ENCODE peak calls at places on chromosomes 7 and 10, in seven cellular contexts. N, M, T, P, O, X and Q are unnamed samples. For H3K4me1, the result is how much of the 10 kb centered on the place peaks cover.

GRCh38 chr7:79341902-79342301 is 111.6 kb downstream of the MAGI2 start:
- DNase-seq in N (no peak), M (no peak), T (no peak), P (no peak), O (no peak), X (no peak), Q (no peak)

GRCh38 chr10:62650411-62650810 is 154.1 kb upstream of the ADO start:
- DNase-seq in N (no peak), M (no peak), T (no peak), P (no peak), O (no peak), X (no peak), Q (no peak)

GRCh38 chr7:50246551-50246950 is 58.0 kb upstream of the IKZF1 start:
- DNase-seq in N (no peak), M (no peak), T (no peak), P (no peak), O (peak), X (no peak), Q (no peak)

GRCh38 chr7:5082806-5083205 is 37.1 kb downstream of the RBAK start:
- DNase-seq in N (no peak), M (no peak), T (no peak), P (no peak), O (no peak), X (no peak), Q (no peak)

GRCh38 chr10:30359373-30360206 is 10.5 kb upstream of the MTPAP start:
- DNase-seq in N (peak), M (peak), T (peak), P (peak), O (peak), X (peak), Q (peak)

GRCh38 chr10:11699546-11700097 is 42.6 kb upstream of the ECHDC3 start:
- DNase-seq in N (no peak), M (no peak), T (no peak), P (no peak), O (no peak), X (no peak), Q (no peak)

GRCh38 chr7:98970031-98970615 is 91.8 kb downstream of the TRRAP start:
- DNase-seq in N (no peak), M (no peak), T (no peak), P (no peak), O (no peak), X (no peak), Q (no peak)

GRCh38 chr7:26156454-26157365 is 4.7 kb downstream of the NFE2L3 start:
- DNase-seq in N (peak), M (peak), T (no peak), P (peak), O (peak), X (no peak), Q (no peak)

GRCh38 chr10:6119962-6120361 is 31.1 kb downstream of the RBM17 start:
- DNase-seq in N (no peak), M (no peak), T (no peak), P (peak), O (no peak), X (no peak), Q (no peak)

GRCh38 chr7:134184767-134185166 is 57.6 kb downstream of the LRGUK start:
- DNase-seq in N (no peak), M (peak), T (no peak), P (peak), O (no peak), X (no peak), Q (no peak)

GRCh38 chr7:128017880-128018845 is 13.1 kb downstream of the LRRC4 start:
- DNase-seq in N (no peak), M (peak), T (no peak), P (no peak), O (no peak), X (no peak), Q (no peak)

GRCh38 chr7:44650772-44651171 is 44.3 kb downstream of the OGDH start:
- DNase-seq in N (no peak), M (no peak), T (no peak), P (peak), O (no peak), X (no peak), Q (no peak)

GRCh38 chr7:71484381-71484780 is 352.4 kb downstream of the GALNT17 start:
- DNase-seq in N (no peak), M (no peak), T (no peak), P (no peak), O (no peak), X (no peak), Q (no peak)

GRCh38 chr7:20596653-20597052 is 18.8 kb upstream of the ABCB5 start:
- DNase-seq in N (peak), M (peak), T (no peak), P (no peak), O (no peak), X (no peak), Q (no peak)

GRCh38 chr10:124515244-124515970 is 53.8 kb downstream of the LHPP start:
- DNase-seq in N (no peak), M (no peak), T (no peak), P (no peak), O (no peak), X (no peak), Q (no peak)

GRCh38 chr10:7432884-7433726 is 22.3 kb upstream of the SFMBT2 start:
- DNase-seq in N (no peak), M (no peak), T (no peak), P (no peak), O (no peak), X (no peak), Q (no peak)

GRCh38 chr7:128105228-128106022 is 74.2 kb upstream of the LRRC4 start:
- DNase-seq in N (no peak), M (no peak), T (no peak), P (no peak), O (no peak), X (no peak), Q (no peak)

GRCh38 chr10:99682752-99683151 is 23.4 kb downstream of the ENTPD7 start:
- DNase-seq in N (no peak), M (no peak), T (no peak), P (peak), O (peak), X (no peak), Q (no peak)

GRCh38 chr10:29229258-29229705 is 59.6 kb upstream of the LYZL1 start:
- DNase-seq in N (no peak), M (no peak), T (no peak), P (no peak), O (no peak), X (no peak), Q (no peak)

GRCh38 chr10:132264306-132264950 is 43.3 kb downstream of the STK32C start:
- DNase-seq in N (no peak), M (no peak), T (no peak), P (no peak), O (no peak), X (no peak), Q (no peak)

GRCh38 chr10:113029055-113029440 is 79.0 kb downstream of the TCF7L2 start:
- DNase-seq in N (peak), M (no peak), T (no peak), P (no peak), O (no peak), X (no peak), Q (no peak)

GRCh38 chr10:116306847-116307246 is 17.4 kb upstream of the CCDC172 start:
- DNase-seq in N (no peak), M (no peak), T (no peak), P (no peak), O (no peak), X (no peak), Q (no peak)

GRCh38 chr7:64876792-64877713 is 26.0 kb upstream of the ZNF273 start:
- DNase-seq in N (no peak), M (no peak), T (peak), P (peak), O (peak), X (peak), Q (peak)

GRCh38 chr7:142798451-142799438 is 28.0 kb downstream of the PRSS2 start:
- DNase-seq in N (no peak), M (no peak), T (peak), P (no peak), O (no peak), X (peak), Q (no peak)

GRCh38 chr7:64515781-64516180 is 47.1 kb downstream of the ZNF680 start:
- DNase-seq in N (no peak), M (no peak), T (no peak), P (no peak), O (no peak), X (no peak), Q (no peak)

GRCh38 chr10:132341017-132341416 is 9.0 kb downstream of the LRRC27 start:
- DNase-seq in N (no peak), M (no peak), T (no peak), P (no peak), O (no peak), X (no peak), Q (no peak)

GRCh38 chr7:16416289-16417282 is 4.8 kb downstream of the CRPPA start:
- DNase-seq in N (peak), M (peak), T (no peak), P (peak), O (no peak), X (no peak), Q (no peak)

GRCh38 chr10:787933-788651 is 98.6 kb upstream of the DIP2C start:
- DNase-seq in N (no peak), M (peak), T (no peak), P (no peak), O (no peak), X (peak), Q (no peak)

GRCh38 chr10:6348091-6348862 is 145.5 kb downstream of the PFKFB3 start:
- DNase-seq in N (no peak), M (no peak), T (no peak), P (peak), O (peak), X (no peak), Q (no peak)

GRCh38 chr7:22980422-22980821 is 33.5 kb downstream of the HYCC1 start:
- DNase-seq in N (peak), M (peak), T (no peak), P (peak), O (no peak), X (no peak), Q (no peak)

GRCh38 chr7:117281562-117281961 is 41.3 kb downstream of the WNT2 start:
- DNase-seq in N (peak), M (no peak), T (no peak), P (no peak), O (no peak), X (no peak), Q (no peak)

GRCh38 chr10:119221666-119222065 is 14.3 kb downstream of the GRK5 start:
- DNase-seq in N (no peak), M (no peak), T (no peak), P (peak), O (no peak), X (no peak), Q (no peak)

GRCh38 chr10:119871881-119872609 is 598 bp downstream of the MCMBP start:
- DNase-seq in N (peak), M (peak), T (peak), P (peak), O (peak), X (peak), Q (peak)

GRCh38 chr10:69057261-69057950 is 30.5 kb upstream of the SRGN start:
- DNase-seq in N (no peak), M (no peak), T (peak), P (no peak), O (no peak), X (peak), Q (no peak)

GRCh38 chr10:69064762-69065328 is 23.1 kb upstream of the SRGN start:
- DNase-seq in N (no peak), M (no peak), T (no peak), P (no peak), O (no peak), X (no peak), Q (no peak)

GRCh38 chr10:69057951-69058297 is 30.0 kb upstream of the SRGN start:
- DNase-seq in N (no peak), M (peak), T (no peak), P (no peak), O (no peak), X (no peak), Q (no peak)

GRCh38 chr10:69060127-69060798 is 27.6 kb upstream of the SRGN start:
- DNase-seq in N (no peak), M (no peak), T (no peak), P (no peak), O (no peak), X (no peak), Q (no peak)

GRCh38 chr10:69061305-69062161 is 26.4 kb upstream of the SRGN start:
- DNase-seq in N (peak), M (peak), T (no peak), P (peak), O (no peak), X (no peak), Q (no peak)
- H3K27ac ChIP-seq in N (peak), M (peak), T (no peak), P (no peak), O (no peak), X (no peak), Q (no peak)

GRCh38 chr7:123231060-123232000 is 31.6 kb upstream of the SLC13A1 start:
- DNase-seq in N (peak), M (no peak), T (no peak), P (no peak), O (no peak), X (no peak), Q (no peak)
- H2BK5ac ChIP-seq in N (no peak), M (no peak), T (no peak), P (no peak), O (no peak), X (no peak), Q (no peak)

DNA sequence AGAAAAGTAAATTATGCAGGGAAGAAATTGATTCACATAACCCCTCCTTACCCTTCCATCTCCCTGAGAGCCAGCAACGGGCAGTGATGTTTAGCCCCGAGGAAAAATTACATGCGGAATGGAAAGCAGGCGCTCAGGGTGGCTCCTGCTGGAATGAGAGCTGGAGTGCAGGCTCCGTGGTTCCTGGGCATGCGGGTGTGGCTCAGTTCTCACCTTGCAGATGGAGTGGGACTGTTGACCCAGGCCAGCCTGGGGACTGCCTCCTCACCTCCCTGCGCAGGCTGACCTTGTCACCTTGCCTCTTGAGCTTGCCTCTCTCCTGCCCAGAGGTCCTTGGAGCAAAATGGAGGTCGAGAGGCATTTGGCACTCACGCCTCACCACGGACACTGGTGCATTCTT is 83.3 kb upstream of the PPIF start:
- DNase-seq in N (no peak), M (no peak), T (no peak), P (peak), O (no peak), X (no peak), Q (no peak)
- H3K4me1 ChIP-seq in N (half or more), M (half or more), T (under half), P (under half), O (under half), X (under half), Q (under half)

DNA sequence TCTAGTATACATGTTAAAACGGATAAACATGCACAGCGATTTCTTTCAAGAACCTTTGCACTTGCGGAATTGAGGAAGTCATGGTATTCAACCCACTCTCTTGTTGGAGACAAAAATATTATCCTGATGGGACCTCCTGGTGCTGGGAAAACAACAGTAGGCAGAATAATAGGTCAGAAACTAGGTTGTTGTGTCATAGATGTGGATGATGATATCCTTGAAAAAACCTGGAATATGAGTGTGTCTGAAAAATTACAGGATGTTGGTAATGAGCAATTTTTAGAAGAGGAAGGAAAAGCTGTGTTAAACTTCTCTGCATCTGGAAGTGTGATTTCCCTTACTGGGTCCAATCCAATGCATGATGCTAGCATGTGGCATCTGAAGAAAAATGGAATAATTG is 6.9 kb downstream of the THNSL1 start:
- DNase-seq in N (no peak), M (no peak), T (no peak), P (peak), O (no peak), X (no peak), Q (no peak)
- H3K27ac ChIP-seq in N (no peak), M (no peak), T (no peak), P (no peak), O (no peak), X (no peak), Q (no peak)

GRCh38 chr10:104350146-104350635 is 3.4 kb upstream of the CFAP58 start:
- DNase-seq in N (peak), M (peak), T (no peak), P (peak), O (peak), X (no peak), Q (no peak)
- H2BK5ac ChIP-seq in N (no peak), M (no peak), T (no peak), P (no peak), O (peak), X (no peak), Q (no peak)

GRCh38 chr10:71217266-71218045 is 5.1 kb downstream of the UNC5B start:
- DNase-seq in N (peak), M (no peak), T (peak), P (no peak), O (peak), X (no peak), Q (no peak)

GRCh38 chr10:71218833-71219120 is 6.4 kb downstream of the UNC5B start:
- DNase-seq in N (no peak), M (no peak), T (no peak), P (no peak), O (no peak), X (no peak), Q (no peak)

GRCh38 chr10:71216751-71217265 is 4.4 kb downstream of the UNC5B start:
- DNase-seq in N (peak), M (no peak), T (no peak), P (peak), O (peak), X (no peak), Q (no peak)

GRCh38 chr10:71219918-71220688 is 7.7 kb downstream of the UNC5B start:
- DNase-seq in N (no peak), M (no peak), T (no peak), P (no peak), O (no peak), X (no peak), Q (no peak)

GRCh38 chr10:71218046-71218832 is 5.9 kb downstream of the UNC5B start:
- DNase-seq in N (peak), M (peak), T (peak), P (no peak), O (peak), X (no peak), Q (no peak)
- H3K4me1 ChIP-seq in N (under half), M (under half), T (under half), P (half or more), O (under half), X (under half), Q (under half)